ENCODE peak calls at places on chromosomes 1 and 21, in eight cellular contexts. One of them, this sample, is unnamed.
A peak's percentile ranks its signal among the peaks of the same experiment; 100 is the strongest.

GRCh38 chr1:113191579-113192076 is 118.6 kb downstream of the LRIG2 start:
- DNase-seq in activated gamma-delta T cell: no peak
- DNase-seq in neural progenitor cell: no peak
- DNase-seq in Daoy: peak; percentile 73
- DNase-seq in activated effector memory CD4-positive, alpha-beta T cell treated with Interleukin-2 at 50 U/mL for 16 hours: no peak
- DNase-seq in activated T-cell treated with anti-CD3 and anti-CD28 coated beads, Interleukin-2, amount 50 U/mL, for 72 hours: no peak
- DNase-seq in stimulated activated CD4-positive, alpha-beta T cell treated with anti-CD3 and anti-CD28 coated beads, Interleukin-15, amount 100 ng/mL, for 1 hour: no peak
- DNase-seq in HS-27A: no peak
- DNase-seq in this sample: peak; percentile 44

GRCh38 chr1:15073799-15074308 is 79.7 kb upstream of the TMEM51 start:
- DNase-seq in activated gamma-delta T cell: no peak
- DNase-seq in neural progenitor cell: no peak
- DNase-seq in Daoy: no peak
- DNase-seq in activated effector memory CD4-positive, alpha-beta T cell treated with Interleukin-2 at 50 U/mL for 16 hours: no peak
- DNase-seq in activated T-cell treated with anti-CD3 and anti-CD28 coated beads, Interleukin-2, amount 50 U/mL, for 72 hours: no peak
- DNase-seq in stimulated activated CD4-positive, alpha-beta T cell treated with anti-CD3 and anti-CD28 coated beads, Interleukin-15, amount 100 ng/mL, for 1 hour: no peak
- DNase-seq in HS-27A: no peak
- DNase-seq in this sample: no peak

GRCh38 chr1:226903819-226904710 is 33.6 kb downstream of the PSEN2 start:
- DNase-seq in activated gamma-delta T cell: no peak
- DNase-seq in neural progenitor cell: no peak
- DNase-seq in Daoy: peak; percentile 46
- DNase-seq in activated effector memory CD4-positive, alpha-beta T cell treated with Interleukin-2 at 50 U/mL for 16 hours: no peak
- DNase-seq in activated T-cell treated with anti-CD3 and anti-CD28 coated beads, Interleukin-2, amount 50 U/mL, for 72 hours: no peak
- DNase-seq in stimulated activated CD4-positive, alpha-beta T cell treated with anti-CD3 and anti-CD28 coated beads, Interleukin-15, amount 100 ng/mL, for 1 hour: no peak
- DNase-seq in HS-27A: no peak
- DNase-seq in this sample: peak; percentile 28

GRCh38 chr1:77940921-77941570 is 37.8 kb downstream of the FUBP1 start:
- DNase-seq in activated gamma-delta T cell: no peak
- DNase-seq in neural progenitor cell: no peak
- DNase-seq in Daoy: no peak
- DNase-seq in activated effector memory CD4-positive, alpha-beta T cell treated with Interleukin-2 at 50 U/mL for 16 hours: no peak
- DNase-seq in activated T-cell treated with anti-CD3 and anti-CD28 coated beads, Interleukin-2, amount 50 U/mL, for 72 hours: no peak
- DNase-seq in stimulated activated CD4-positive, alpha-beta T cell treated with anti-CD3 and anti-CD28 coated beads, Interleukin-15, amount 100 ng/mL, for 1 hour: no peak
- DNase-seq in HS-27A: no peak
- DNase-seq in this sample: peak; percentile 18

GRCh38 chr1:53962395-53962794 is 16.2 kb downstream of the LRRC42 start:
- DNase-seq in activated gamma-delta T cell: no peak
- DNase-seq in neural progenitor cell: no peak
- DNase-seq in Daoy: no peak
- DNase-seq in activated effector memory CD4-positive, alpha-beta T cell treated with Interleukin-2 at 50 U/mL for 16 hours: no peak
- DNase-seq in activated T-cell treated with anti-CD3 and anti-CD28 coated beads, Interleukin-2, amount 50 U/mL, for 72 hours: no peak
- DNase-seq in stimulated activated CD4-positive, alpha-beta T cell treated with anti-CD3 and anti-CD28 coated beads, Interleukin-15, amount 100 ng/mL, for 1 hour: no peak
- DNase-seq in HS-27A: no peak
- DNase-seq in this sample: no peak

GRCh38 chr1:15755643-15756040 is 3.0 kb upstream of the FBLIM1 start:
- DNase-seq in activated gamma-delta T cell: no peak
- DNase-seq in neural progenitor cell: no peak
- DNase-seq in Daoy: no peak
- DNase-seq in activated effector memory CD4-positive, alpha-beta T cell treated with Interleukin-2 at 50 U/mL for 16 hours: no peak
- DNase-seq in activated T-cell treated with anti-CD3 and anti-CD28 coated beads, Interleukin-2, amount 50 U/mL, for 72 hours: no peak
- DNase-seq in stimulated activated CD4-positive, alpha-beta T cell treated with anti-CD3 and anti-CD28 coated beads, Interleukin-15, amount 100 ng/mL, for 1 hour: no peak
- DNase-seq in HS-27A: no peak
- DNase-seq in this sample: peak; percentile 52

GRCh38 chr1:233431753-233432403 is 104.4 kb downstream of the MAP3K21 start:
- DNase-seq in activated gamma-delta T cell: no peak
- DNase-seq in neural progenitor cell: no peak
- DNase-seq in Daoy: no peak
- DNase-seq in activated effector memory CD4-positive, alpha-beta T cell treated with Interleukin-2 at 50 U/mL for 16 hours: no peak
- DNase-seq in activated T-cell treated with anti-CD3 and anti-CD28 coated beads, Interleukin-2, amount 50 U/mL, for 72 hours: no peak
- DNase-seq in stimulated activated CD4-positive, alpha-beta T cell treated with anti-CD3 and anti-CD28 coated beads, Interleukin-15, amount 100 ng/mL, for 1 hour: no peak
- DNase-seq in HS-27A: no peak
- DNase-seq in this sample: no peak

GRCh38 chr1:9350011-9350907 is 57.6 kb downstream of the SPSB1 start:
- DNase-seq in activated gamma-delta T cell: no peak
- DNase-seq in neural progenitor cell: no peak
- DNase-seq in Daoy: peak; percentile 63
- DNase-seq in activated effector memory CD4-positive, alpha-beta T cell treated with Interleukin-2 at 50 U/mL for 16 hours: no peak
- DNase-seq in activated T-cell treated with anti-CD3 and anti-CD28 coated beads, Interleukin-2, amount 50 U/mL, for 72 hours: no peak
- DNase-seq in stimulated activated CD4-positive, alpha-beta T cell treated with anti-CD3 and anti-CD28 coated beads, Interleukin-15, amount 100 ng/mL, for 1 hour: no peak
- DNase-seq in HS-27A: no peak
- DNase-seq in this sample: peak; percentile 42

GRCh38 chr1:45196863-45197262 is 9.5 kb downstream of the ZSWIM5 start:
- DNase-seq in activated gamma-delta T cell: no peak
- DNase-seq in neural progenitor cell: no peak
- DNase-seq in Daoy: no peak
- DNase-seq in activated effector memory CD4-positive, alpha-beta T cell treated with Interleukin-2 at 50 U/mL for 16 hours: no peak
- DNase-seq in activated T-cell treated with anti-CD3 and anti-CD28 coated beads, Interleukin-2, amount 50 U/mL, for 72 hours: no peak
- DNase-seq in stimulated activated CD4-positive, alpha-beta T cell treated with anti-CD3 and anti-CD28 coated beads, Interleukin-15, amount 100 ng/mL, for 1 hour: no peak
- DNase-seq in HS-27A: no peak
- DNase-seq in this sample: no peak

GRCh38 chr1:6043561-6043960 is 2.1 kb upstream of the KCNAB2 start:
- DNase-seq in activated gamma-delta T cell: no peak
- DNase-seq in neural progenitor cell: no peak
- DNase-seq in Daoy: no peak
- DNase-seq in activated effector memory CD4-positive, alpha-beta T cell treated with Interleukin-2 at 50 U/mL for 16 hours: no peak
- DNase-seq in activated T-cell treated with anti-CD3 and anti-CD28 coated beads, Interleukin-2, amount 50 U/mL, for 72 hours: no peak
- DNase-seq in stimulated activated CD4-positive, alpha-beta T cell treated with anti-CD3 and anti-CD28 coated beads, Interleukin-15, amount 100 ng/mL, for 1 hour: no peak
- DNase-seq in HS-27A: no peak
- DNase-seq in this sample: no peak

GRCh38 chr1:153567621-153568366 is 2.1 kb upstream of the S100A2 start:
- DNase-seq in activated gamma-delta T cell: no peak
- DNase-seq in neural progenitor cell: peak; percentile 39
- DNase-seq in Daoy: peak; percentile 90
- DNase-seq in activated effector memory CD4-positive, alpha-beta T cell treated with Interleukin-2 at 50 U/mL for 16 hours: no peak
- DNase-seq in activated T-cell treated with anti-CD3 and anti-CD28 coated beads, Interleukin-2, amount 50 U/mL, for 72 hours: peak; percentile 89
- DNase-seq in stimulated activated CD4-positive, alpha-beta T cell treated with anti-CD3 and anti-CD28 coated beads, Interleukin-15, amount 100 ng/mL, for 1 hour: no peak
- DNase-seq in HS-27A: no peak
- DNase-seq in this sample: peak; percentile 75

GRCh38 chr1:152448496-152448895 is 34.4 kb upstream of the CRNN start:
- DNase-seq in activated gamma-delta T cell: no peak
- DNase-seq in neural progenitor cell: no peak
- DNase-seq in Daoy: no peak
- DNase-seq in activated effector memory CD4-positive, alpha-beta T cell treated with Interleukin-2 at 50 U/mL for 16 hours: no peak
- DNase-seq in activated T-cell treated with anti-CD3 and anti-CD28 coated beads, Interleukin-2, amount 50 U/mL, for 72 hours: no peak
- DNase-seq in stimulated activated CD4-positive, alpha-beta T cell treated with anti-CD3 and anti-CD28 coated beads, Interleukin-15, amount 100 ng/mL, for 1 hour: no peak
- DNase-seq in HS-27A: no peak
- DNase-seq in this sample: no peak

GRCh38 chr21:40707271-40707670 is 139.7 kb downstream of the DSCAM start:
- DNase-seq in activated gamma-delta T cell: no peak
- DNase-seq in neural progenitor cell: no peak
- DNase-seq in Daoy: no peak
- DNase-seq in activated effector memory CD4-positive, alpha-beta T cell treated with Interleukin-2 at 50 U/mL for 16 hours: no peak
- DNase-seq in activated T-cell treated with anti-CD3 and anti-CD28 coated beads, Interleukin-2, amount 50 U/mL, for 72 hours: no peak
- DNase-seq in stimulated activated CD4-positive, alpha-beta T cell treated with anti-CD3 and anti-CD28 coated beads, Interleukin-15, amount 100 ng/mL, for 1 hour: no peak
- DNase-seq in HS-27A: no peak
- DNase-seq in this sample: no peak

GRCh38 chr1:6727535-6727934 is 25.9 kb upstream of the DNAJC11 start:
- DNase-seq in activated gamma-delta T cell: no peak
- DNase-seq in neural progenitor cell: peak; percentile 82
- DNase-seq in Daoy: peak; percentile 68
- DNase-seq in activated effector memory CD4-positive, alpha-beta T cell treated with Interleukin-2 at 50 U/mL for 16 hours: peak; percentile 33
- DNase-seq in activated T-cell treated with anti-CD3 and anti-CD28 coated beads, Interleukin-2, amount 50 U/mL, for 72 hours: peak; percentile 49
- DNase-seq in stimulated activated CD4-positive, alpha-beta T cell treated with anti-CD3 and anti-CD28 coated beads, Interleukin-15, amount 100 ng/mL, for 1 hour: peak; percentile 36
- DNase-seq in HS-27A: no peak
- DNase-seq in this sample: peak; percentile 59

GRCh38 chr21:41770901-41771624 is 4.2 kb upstream of the RIPK4 start:
- DNase-seq in activated gamma-delta T cell: no peak
- DNase-seq in neural progenitor cell: peak; percentile 68
- DNase-seq in Daoy: no peak
- DNase-seq in activated effector memory CD4-positive, alpha-beta T cell treated with Interleukin-2 at 50 U/mL for 16 hours: no peak
- DNase-seq in activated T-cell treated with anti-CD3 and anti-CD28 coated beads, Interleukin-2, amount 50 U/mL, for 72 hours: no peak
- DNase-seq in stimulated activated CD4-positive, alpha-beta T cell treated with anti-CD3 and anti-CD28 coated beads, Interleukin-15, amount 100 ng/mL, for 1 hour: no peak
- DNase-seq in HS-27A: no peak
- DNase-seq in this sample: no peak

GRCh38 chr1:150572918-150573647 is 6.3 kb downstream of the MCL1 start:
- DNase-seq in activated gamma-delta T cell: no peak
- DNase-seq in neural progenitor cell: no peak
- DNase-seq in Daoy: peak; percentile 28
- DNase-seq in activated effector memory CD4-positive, alpha-beta T cell treated with Interleukin-2 at 50 U/mL for 16 hours: no peak
- DNase-seq in activated T-cell treated with anti-CD3 and anti-CD28 coated beads, Interleukin-2, amount 50 U/mL, for 72 hours: no peak
- DNase-seq in stimulated activated CD4-positive, alpha-beta T cell treated with anti-CD3 and anti-CD28 coated beads, Interleukin-15, amount 100 ng/mL, for 1 hour: no peak
- DNase-seq in HS-27A: no peak
- DNase-seq in this sample: peak; percentile 59

GRCh38 chr1:224922404-224923164 is 6.9 kb upstream of the DNAH14 start:
- DNase-seq in activated gamma-delta T cell: no peak
- DNase-seq in neural progenitor cell: peak; percentile 58
- DNase-seq in Daoy: peak; percentile 24
- DNase-seq in activated effector memory CD4-positive, alpha-beta T cell treated with Interleukin-2 at 50 U/mL for 16 hours: no peak
- DNase-seq in activated T-cell treated with anti-CD3 and anti-CD28 coated beads, Interleukin-2, amount 50 U/mL, for 72 hours: no peak
- DNase-seq in stimulated activated CD4-positive, alpha-beta T cell treated with anti-CD3 and anti-CD28 coated beads, Interleukin-15, amount 100 ng/mL, for 1 hour: no peak
- DNase-seq in HS-27A: no peak
- DNase-seq in this sample: peak; percentile 52

GRCh38 chr1:227884370-227885134 is 63.2 kb downstream of the WNT9A start:
- DNase-seq in activated gamma-delta T cell: no peak
- DNase-seq in neural progenitor cell: no peak
- DNase-seq in Daoy: peak; percentile 0
- DNase-seq in activated effector memory CD4-positive, alpha-beta T cell treated with Interleukin-2 at 50 U/mL for 16 hours: peak; percentile 0
- DNase-seq in activated T-cell treated with anti-CD3 and anti-CD28 coated beads, Interleukin-2, amount 50 U/mL, for 72 hours: no peak
- DNase-seq in stimulated activated CD4-positive, alpha-beta T cell treated with anti-CD3 and anti-CD28 coated beads, Interleukin-15, amount 100 ng/mL, for 1 hour: no peak
- DNase-seq in HS-27A: no peak
- DNase-seq in this sample: no peak

GRCh38 chr1:228411121-228411520 is 4.5 kb upstream of the TRIM11 start:
- DNase-seq in activated gamma-delta T cell: no peak
- DNase-seq in neural progenitor cell: no peak
- DNase-seq in Daoy: no peak
- DNase-seq in activated effector memory CD4-positive, alpha-beta T cell treated with Interleukin-2 at 50 U/mL for 16 hours: no peak
- DNase-seq in activated T-cell treated with anti-CD3 and anti-CD28 coated beads, Interleukin-2, amount 50 U/mL, for 72 hours: no peak
- DNase-seq in stimulated activated CD4-positive, alpha-beta T cell treated with anti-CD3 and anti-CD28 coated beads, Interleukin-15, amount 100 ng/mL, for 1 hour: no peak
- DNase-seq in HS-27A: no peak
- DNase-seq in this sample: no peak

GRCh38 chr1:3473381-3473844 is 18.9 kb downstream of the ARHGEF16 start:
- DNase-seq in activated gamma-delta T cell: no peak
- DNase-seq in neural progenitor cell: no peak
- DNase-seq in Daoy: peak; percentile 90
- DNase-seq in activated effector memory CD4-positive, alpha-beta T cell treated with Interleukin-2 at 50 U/mL for 16 hours: no peak
- DNase-seq in activated T-cell treated with anti-CD3 and anti-CD28 coated beads, Interleukin-2, amount 50 U/mL, for 72 hours: no peak
- DNase-seq in stimulated activated CD4-positive, alpha-beta T cell treated with anti-CD3 and anti-CD28 coated beads, Interleukin-15, amount 100 ng/mL, for 1 hour: no peak
- DNase-seq in HS-27A: peak; percentile 22
- DNase-seq in this sample: peak; percentile 90

GRCh38 chr1:118739421-118739930 is 248.7 kb downstream of the TBX15 start:
- DNase-seq in activated gamma-delta T cell: no peak
- DNase-seq in neural progenitor cell: peak; percentile 60
- DNase-seq in Daoy: no peak
- DNase-seq in activated effector memory CD4-positive, alpha-beta T cell treated with Interleukin-2 at 50 U/mL for 16 hours: no peak
- DNase-seq in activated T-cell treated with anti-CD3 and anti-CD28 coated beads, Interleukin-2, amount 50 U/mL, for 72 hours: no peak
- DNase-seq in stimulated activated CD4-positive, alpha-beta T cell treated with anti-CD3 and anti-CD28 coated beads, Interleukin-15, amount 100 ng/mL, for 1 hour: no peak
- DNase-seq in HS-27A: no peak
- DNase-seq in this sample: no peak

GRCh38 chr21:29034678-29035077 is 10.2 kb downstream of the USP16 start:
- DNase-seq in activated gamma-delta T cell: no peak
- DNase-seq in neural progenitor cell: no peak
- DNase-seq in Daoy: no peak
- DNase-seq in activated effector memory CD4-positive, alpha-beta T cell treated with Interleukin-2 at 50 U/mL for 16 hours: no peak
- DNase-seq in activated T-cell treated with anti-CD3 and anti-CD28 coated beads, Interleukin-2, amount 50 U/mL, for 72 hours: no peak
- DNase-seq in stimulated activated CD4-positive, alpha-beta T cell treated with anti-CD3 and anti-CD28 coated beads, Interleukin-15, amount 100 ng/mL, for 1 hour: no peak
- DNase-seq in HS-27A: no peak
- DNase-seq in this sample: no peak

This sample was measured in M059J.